ENCODE peak calls at places on chromosomes 2 and 18, in six cellular contexts. M is A549; A is bronchial epithelial cell; C is GM23338; F is breast epithelium; E is CD8-positive, alpha-beta T cell. S is an unnamed sample.
A peak's percentile ranks its signal among the peaks of the same experiment; 100 is the strongest.

GRCh38 chr2:207008105-207008990 is 69.0 kb downstream of the CPO start:
- DNase-seq in M (no peak), A (peak; percentile 65), C (peak; percentile 91), F (peak; percentile 30), E (no peak), S (no peak)

GRCh38 chr2:136162438-136162837 is 44.5 kb upstream of the CXCR4 start:
- DNase-seq in M (no peak), A (no peak), C (no peak), F (no peak), E (no peak), S (no peak)

GRCh38 chr2:85222792-85223191 is 89.6 kb downstream of the TCF7L1 start:
- DNase-seq in M (no peak), A (peak; percentile 54), C (no peak), F (no peak), E (no peak), S (no peak)

GRCh38 chr2:104312684-104313083 is 541.2 kb upstream of the POU3F3 start:
- DNase-seq in M (no peak), A (no peak), C (peak; percentile 33), F (no peak), E (no peak), S (no peak)

GRCh38 chr18:9968081-9968848 is 54.4 kb downstream of the VAPA start:
- DNase-seq in M (no peak), A (no peak), C (no peak), F (no peak), E (no peak), S (peak; percentile 19)

GRCh38 chr18:79855147-79855910 is 57.6 kb downstream of the KCNG2 start:
- DNase-seq in M (no peak), A (no peak), C (no peak), F (no peak), E (no peak), S (no peak)

GRCh38 chr18:65753520-65753919 is 2.7 kb downstream of the CDH7 start:
- DNase-seq in M (peak; percentile 69), A (peak; percentile 65), C (peak; percentile 86), F (no peak), E (no peak), S (no peak)

GRCh38 chr2:61419570-61419969 is 51.3 kb downstream of the USP34 start:
- DNase-seq in M (no peak), A (peak; percentile 55), C (no peak), F (no peak), E (no peak), S (no peak)

GRCh38 chr2:240425236-240425615 is 10.2 kb upstream of the GPC1 start:
- DNase-seq in M (no peak), A (no peak), C (no peak), F (no peak), E (no peak), S (no peak)

GRCh38 chr18:79921984-79922965 is 29.2 kb downstream of the SLC66A2 start:
- DNase-seq in M (no peak), A (no peak), C (no peak), F (no peak), E (no peak), S (no peak)

GRCh38 chr2:134722728-134723127 is 3.9 kb upstream of the TMEM163 start:
- DNase-seq in M (no peak), A (no peak), C (peak; percentile 67), F (no peak), E (no peak), S (no peak)

GRCh38 chr2:216932806-216933579 is 73.1 kb upstream of the TNP1 start:
- DNase-seq in M (no peak), A (no peak), C (no peak), F (no peak), E (no peak), S (no peak)

DNA sequence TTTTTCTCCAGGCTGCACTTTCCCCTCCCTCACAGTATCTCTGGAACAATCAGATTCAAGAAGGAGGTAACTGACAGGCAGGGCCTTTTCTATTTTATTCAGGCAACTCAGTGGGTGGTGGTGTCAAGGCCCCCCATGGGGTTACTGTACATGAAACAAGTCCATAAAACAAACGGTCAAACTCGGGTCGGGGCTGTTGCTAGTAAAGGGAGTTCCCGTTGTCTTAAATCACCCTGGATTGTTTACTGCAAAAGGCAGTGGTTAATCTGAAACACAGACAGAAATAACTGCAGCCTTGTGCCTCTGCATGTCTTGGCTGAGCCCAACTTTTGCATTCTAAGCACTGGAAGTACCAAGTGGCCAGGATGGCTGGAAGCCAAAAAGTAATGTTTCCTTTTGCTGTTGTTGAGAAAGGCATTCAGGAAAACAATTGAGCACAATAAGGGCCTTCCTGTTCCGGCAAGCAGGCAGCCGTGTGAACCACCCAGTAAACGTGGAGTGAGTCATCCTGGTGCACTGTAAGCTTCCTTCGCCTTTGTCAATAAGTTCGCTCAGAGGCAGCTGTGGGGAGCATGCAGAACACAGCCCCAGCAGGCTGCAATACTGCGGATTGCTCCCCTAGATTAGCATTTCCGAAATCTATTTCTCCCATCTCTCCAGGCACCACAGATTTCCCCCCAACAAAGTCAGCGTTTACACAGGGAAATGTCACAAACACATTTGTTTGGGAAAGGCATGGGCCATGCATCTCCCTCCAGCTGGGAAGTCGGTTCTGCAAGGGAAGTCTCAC is 149.6 kb downstream of the IRS1 start:
- DNase-seq in M (peak; percentile 87), A (peak; percentile 100), C (peak; percentile 78), F (peak; percentile 88), E (peak; percentile 17), S (peak; percentile 99)
- H3K4me3 ChIP-seq in M (no peak overlapping the region), A (no peak overlapping the region), C (no peak overlapping the region), F (no peak overlapping the region), E (no peak overlapping the region), S (no peak overlapping the region)

GRCh38 chr2:236352761-236353593 is 88.8 kb upstream of the ASB18 start:
- DNase-seq in M (peak; percentile 25), A (peak; percentile 21), C (peak; percentile 55), F (no peak), E (peak; percentile 17), S (no peak)
- TF ChIP-seq CTCF in M (peak; percentile 96), A (peak; percentile 69), C (peak; percentile 74), F (peak; percentile 82), E (peak; percentile 96), S (peak; percentile 92)

GRCh38 chr18:48407358-48407757 is 1.8 kb downstream of the ZBTB7C start:
- DNase-seq in M (no peak), A (no peak), C (no peak), F (no peak), E (no peak), S (no peak)
- H3K4me3 ChIP-seq in M (no peak overlapping the region), A (no peak overlapping the region), C (peak overlapping the region; percentile 84), F (peak overlapping the region; percentile 72), E (no peak overlapping the region), S (no peak overlapping the region)

GRCh38 chr2:88638123-88638650 is 10.9 kb upstream of the EIF2AK3 start:
- DNase-seq in M (no peak), A (no peak), C (peak; percentile 18), F (no peak), E (no peak), S (no peak)
- TF ChIP-seq CTCF in M (no peak), A (no peak), C (no peak), F (no peak), E (no peak), S (no peak)

GRCh38 chr2:18558458-18558857 is 2.0 kb downstream of the RDH14 start:
- DNase-seq in M (no peak), A (no peak), C (no peak), F (no peak), E (no peak), S (no peak)

GRCh38 chr2:18557121-18557520 is 3.3 kb downstream of the RDH14 start:
- DNase-seq in M (no peak), A (no peak), C (no peak), F (no peak), E (no peak), S (no peak)

GRCh38 chr2:18559941-18560796 is at the start of gene RDH14:
- DNase-seq in M (peak; percentile 94), A (peak; percentile 52), C (peak; percentile 97), F (peak; percentile 93), E (peak; percentile 88), S (peak; percentile 84)

GRCh38 chr2:18560797-18561085 is 288 bp upstream of the RDH14 start:
- DNase-seq in M (no peak), A (peak; percentile 82), C (no peak), F (no peak), E (no peak), S (no peak)

GRCh38 chr2:18559531-18559930 is 922 bp downstream of the RDH14 start:
- DNase-seq in M (peak; percentile 8), A (no peak), C (no peak), F (no peak), E (no peak), S (no peak)
- H3K4me3 ChIP-seq in M (peak overlapping the region; percentile 86), A (peak overlapping the region; percentile 95), C (peak overlapping the region; percentile 76), F (peak overlapping the region; percentile 86), E (peak overlapping the region; percentile 89), S (peak overlapping the region; percentile 82)

DNA sequence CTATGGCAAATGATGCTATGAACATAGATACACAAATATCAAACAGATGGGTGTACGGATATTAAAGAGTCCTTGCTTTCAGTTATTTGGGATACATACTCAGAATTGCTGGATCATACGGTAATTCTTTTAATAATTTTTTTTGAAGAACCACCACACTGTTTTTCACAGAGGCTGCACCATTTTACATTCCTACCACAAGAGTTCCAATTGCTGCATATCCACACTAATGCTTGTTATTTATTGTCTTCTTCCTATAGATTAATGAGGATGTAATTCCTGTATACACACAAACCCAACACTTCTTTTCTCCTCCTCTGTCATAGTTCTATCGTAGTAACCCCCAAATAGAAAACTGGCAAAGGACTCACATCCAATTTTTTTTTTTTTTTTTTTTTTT is 21.7 kb downstream of the CD302 start:
- DNase-seq in M (no peak), A (no peak), C (no peak), F (no peak), E (no peak), S (no peak)
- TF ChIP-seq CTCF in M (no peak), A (no peak), C (peak; percentile 3), F (no peak), E (no peak), S (peak; percentile 12)

GRCh38 chr2:44087714-44088092 is 81.0 kb upstream of the PPM1B start:
- DNase-seq in M (no peak), A (no peak), C (peak; percentile 41), F (no peak), E (no peak), S (no peak)
- H3K4me3 ChIP-seq in M (peak overlapping the region; percentile 36), A (no peak overlapping the region), C (peak overlapping the region; percentile 36), F (peak overlapping the region; percentile 39), E (peak overlapping the region; percentile 56), S (peak overlapping the region; percentile 58)